ENCODE peak calls at places on chromosome 22, in nine cellular contexts. F is ascending aorta; D is AG04449; Q is CD4-positive, alpha-beta T cell; T is body of pancreas; B is progenitor cell of endocrine pancreas; U is bronchial epithelial cell; X is heart left ventricle; O is fibroblast of mammary gland. R is an unnamed sample.

GRCh38 chr22:43625242-43625641 is 186.9 kb downstream of the EFCAB6 start:
- DNase-seq in F (no peak), D (no peak), Q (no peak), T (no peak), B (no peak), U (no peak), X (no peak), O (no peak), R (no peak)

GRCh38 chr22:35070451-35071093 is 4.6 kb downstream of the ISX start:
- DNase-seq in F (no peak), D (no peak), Q (no peak), T (no peak), B (no peak), U (peak), X (no peak), O (no peak), R (no peak)

GRCh38 chr22:29313126-29314071 is 2.1 kb downstream of the RASL10A start:
- DNase-seq in F (no peak), D (no peak), Q (no peak), T (no peak), B (no peak), U (no peak), X (no peak), O (peak), R (no peak)

GRCh38 chr22:44686873-44687600 is 15.0 kb upstream of the PRR5 start:
- DNase-seq in F (no peak), D (no peak), Q (no peak), T (no peak), B (no peak), U (peak), X (no peak), O (no peak), R (no peak)

GRCh38 chr22:38191746-38192474 is 9.9 kb upstream of the MAFF start:
- DNase-seq in F (no peak), D (no peak), Q (no peak), T (no peak), B (no peak), U (no peak), X (no peak), O (no peak), R (no peak)

GRCh38 chr22:19915287-19915954 is 26.2 kb upstream of the COMT start:
- DNase-seq in F (no peak), D (no peak), Q (no peak), T (no peak), B (no peak), U (no peak), X (no peak), O (no peak), R (no peak)

GRCh38 chr22:48488149-48488551 is 1339.5 kb downstream of the BRD1 start:
- DNase-seq in F (no peak), D (no peak), Q (no peak), T (no peak), B (no peak), U (no peak), X (no peak), O (no peak), R (no peak)

GRCh38 chr22:23386245-23386631 is 193.9 kb downstream of the IGLL1 start:
- DNase-seq in F (no peak), D (no peak), Q (no peak), T (no peak), B (no peak), U (no peak), X (no peak), O (no peak), R (no peak)

GRCh38 chr22:50574383-50574755 is 3.9 kb downstream of the CPT1B start:
- DNase-seq in F (no peak), D (no peak), Q (no peak), T (no peak), B (no peak), U (no peak), X (no peak), O (no peak), R (no peak)

GRCh38 chr22:42134033-42135020 is 3.7 kb upstream of the CYP2D6 start:
- DNase-seq in F (no peak), D (no peak), Q (no peak), T (no peak), B (no peak), U (peak), X (no peak), O (peak), R (no peak)

GRCh38 chr22:23251445-23252093 is 71.3 kb downstream of the BCR start:
- DNase-seq in F (no peak), D (no peak), Q (no peak), T (peak), B (no peak), U (peak), X (no peak), O (peak), R (no peak)

GRCh38 chr22:35089139-35089538 is 23.2 kb downstream of the ISX start:
- DNase-seq in F (no peak), D (no peak), Q (no peak), T (no peak), B (no peak), U (no peak), X (no peak), O (no peak), R (no peak)

GRCh38 chr22:42793848-42794405 is 63.1 kb downstream of the ARFGAP3 start:
- DNase-seq in F (no peak), D (no peak), Q (no peak), T (no peak), B (no peak), U (no peak), X (no peak), O (no peak), R (peak)

GRCh38 chr22:20324139-20324516 is 4.3 kb upstream of the DGCR6L start:
- DNase-seq in F (no peak), D (no peak), Q (no peak), T (no peak), B (no peak), U (no peak), X (no peak), O (no peak), R (no peak)

GRCh38 chr22:18023509-18024275 is 669 bp downstream of the MICAL3 start:
- DNase-seq in F (no peak), D (no peak), Q (no peak), T (peak), B (peak), U (peak), X (peak), O (peak), R (peak)

GRCh38 chr22:44348963-44349950 is 36.5 kb upstream of the SHISAL1 start:
- DNase-seq in F (no peak), D (no peak), Q (no peak), T (no peak), B (no peak), U (no peak), X (no peak), O (no peak), R (no peak)

GRCh38 chr22:19359554-19360299 is 68.2 kb upstream of the CLTCL1 start:
- DNase-seq in F (no peak), D (no peak), Q (no peak), T (no peak), B (no peak), U (no peak), X (no peak), O (no peak), R (no peak)

GRCh38 chr22:44549701-44550100 is 51.7 kb upstream of the RTL6 start:
- DNase-seq in F (no peak), D (no peak), Q (no peak), T (no peak), B (no peak), U (no peak), X (no peak), O (no peak), R (no peak)

DNA sequence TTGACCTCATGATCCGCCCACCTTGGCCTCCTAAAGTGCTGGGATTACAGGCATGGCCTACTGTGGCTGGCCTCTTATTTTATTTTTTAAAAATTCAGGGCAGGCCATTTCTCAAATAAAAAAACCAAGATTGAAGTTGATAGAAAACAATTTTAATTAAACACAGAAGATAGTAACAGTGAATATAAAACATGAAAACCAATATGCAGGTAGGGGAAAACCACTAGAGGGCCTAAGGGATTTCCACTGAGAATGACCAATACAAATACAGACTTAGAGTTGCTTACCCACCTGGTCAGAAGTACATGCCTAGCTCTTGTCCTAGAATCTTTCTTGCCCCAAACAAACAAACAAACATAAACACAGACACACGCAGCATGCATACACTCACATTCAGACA is 1.7 kb upstream of the RTCB start:
- DNase-seq in F (no peak), D (no peak), Q (no peak), T (no peak), B (no peak), U (peak), X (no peak), O (peak), R (no peak)
- TF ChIP-seq CTCF in F (no peak), D (peak), Q (no peak), T (no peak), B (peak), U (peak), X (no peak), O (peak), R (no peak)

GRCh38 chr22:46445771-46446485 is 91.5 kb downstream of the CELSR1 start:
- DNase-seq in F (no peak), D (no peak), Q (no peak), T (no peak), B (no peak), U (no peak), X (peak), O (no peak), R (no peak)

GRCh38 chr22:46442217-46442853 is 95.1 kb downstream of the CELSR1 start:
- DNase-seq in F (no peak), D (no peak), Q (no peak), T (no peak), B (no peak), U (no peak), X (peak), O (no peak), R (no peak)

GRCh38 chr22:46443850-46444389 is 93.5 kb downstream of the CELSR1 start:
- DNase-seq in F (no peak), D (no peak), Q (no peak), T (no peak), B (no peak), U (no peak), X (peak), O (no peak), R (no peak)

GRCh38 chr22:46446799-46447198 is 90.6 kb downstream of the CELSR1 start:
- DNase-seq in F (no peak), D (no peak), Q (no peak), T (no peak), B (no peak), U (no peak), X (no peak), O (peak), R (no peak)

GRCh38 chr22:46444390-46444854 is 93.0 kb downstream of the CELSR1 start:
- DNase-seq in F (no peak), D (no peak), Q (no peak), T (no peak), B (no peak), U (no peak), X (no peak), O (no peak), R (no peak)
- TF ChIP-seq CTCF in F (no peak), D (peak), Q (no peak), T (no peak), B (no peak), U (peak), X (no peak), O (no peak), R (no peak)

GRCh38 chr22:32996276-32996675 is 61.9 kb downstream of the SYN3 start:
- DNase-seq in F (no peak), D (no peak), Q (no peak), T (no peak), B (no peak), U (no peak), X (no peak), O (no peak), R (no peak)

GRCh38 chr22:32998373-32998772 is 59.8 kb downstream of the SYN3 start:
- DNase-seq in F (no peak), D (no peak), Q (no peak), T (no peak), B (no peak), U (no peak), X (no peak), O (no peak), R (no peak)

GRCh38 chr22:32997295-32997694 is 60.9 kb downstream of the SYN3 start:
- DNase-seq in F (no peak), D (no peak), Q (no peak), T (no peak), B (no peak), U (no peak), X (no peak), O (no peak), R (no peak)

GRCh38 chr22:32995335-32995734 is 62.8 kb downstream of the SYN3 start:
- DNase-seq in F (no peak), D (no peak), Q (no peak), T (no peak), B (no peak), U (no peak), X (no peak), O (no peak), R (no peak)

GRCh38 chr22:32996702-32997101 is 61.5 kb downstream of the SYN3 start:
- DNase-seq in F (peak), D (no peak), Q (no peak), T (no peak), B (no peak), U (peak), X (peak), O (peak), R (peak)
- TF ChIP-seq CTCF in F (no peak), D (no peak), Q (no peak), T (no peak), B (no peak), U (no peak), X (no peak), O (no peak), R (no peak)

GRCh38 chr22:30763815-30764686 is 69.4 kb downstream of the OSBP2 start:
- DNase-seq in F (no peak), D (peak), Q (peak), T (peak), B (peak), U (peak), X (peak), O (peak), R (no peak)
- TF ChIP-seq CTCF in F (peak), D (peak), Q (peak), T (peak), B (peak), U (peak), X (peak), O (peak), R (peak)

GRCh38 chr22:46119729-46120419 is 30.5 kb upstream of the PPARA start:
- DNase-seq in F (no peak), D (no peak), Q (no peak), T (peak), B (no peak), U (no peak), X (no peak), O (peak), R (peak)
- TF ChIP-seq CTCF in F (no peak), D (no peak), Q (no peak), T (no peak), B (no peak), U (no peak), X (no peak), O (no peak), R (no peak)

DNA sequence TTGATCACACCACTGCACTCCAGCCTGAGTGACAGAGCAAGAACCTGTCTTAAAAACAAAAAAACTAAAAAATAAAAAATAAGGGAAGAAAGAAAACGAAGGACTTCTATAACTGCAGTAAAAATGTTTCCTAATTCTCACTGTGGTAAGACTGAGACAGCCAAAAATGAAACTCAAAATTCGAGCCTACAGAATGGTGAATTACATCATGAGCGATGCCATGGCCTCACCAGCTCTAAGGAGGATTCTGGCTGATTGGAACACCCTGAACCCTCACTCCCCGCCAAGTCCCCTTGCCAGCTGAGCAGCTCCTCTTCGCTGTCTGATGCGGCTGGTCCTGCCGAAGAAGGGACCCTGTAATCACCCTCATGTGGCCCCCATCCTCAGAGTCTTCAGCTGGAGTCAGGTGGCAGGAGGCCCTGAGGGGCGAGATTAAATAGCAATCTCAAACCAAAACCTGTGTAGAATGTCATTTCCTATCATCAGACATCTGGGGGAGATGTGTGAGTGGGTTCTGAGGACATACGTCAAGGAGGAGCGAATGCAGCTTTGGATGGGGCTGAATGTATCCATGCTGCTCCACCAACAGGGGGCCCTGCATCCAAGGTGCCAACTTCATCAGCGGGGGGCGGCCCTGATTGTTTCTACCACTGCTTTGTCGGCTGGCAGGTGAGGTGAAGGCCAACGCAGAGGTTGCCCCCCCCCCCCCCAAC is 29.2 kb downstream of the PDGFB start:
- DNase-seq in F (no peak), D (no peak), Q (no peak), T (no peak), B (no peak), U (no peak), X (no peak), O (no peak), R (peak)
- TF ChIP-seq CTCF in F (no peak), D (peak), Q (peak), T (no peak), B (peak), U (peak), X (peak), O (peak), R (no peak)

GRCh38 chr22:36855478-36855877 is 5.3 kb upstream of the NCF4 start:
- DNase-seq in F (no peak), D (no peak), Q (no peak), T (no peak), B (no peak), U (no peak), X (no peak), O (no peak), R (no peak)

GRCh38 chr22:36850682-36851081 is 10.1 kb upstream of the NCF4 start:
- DNase-seq in F (no peak), D (no peak), Q (no peak), T (no peak), B (no peak), U (no peak), X (no peak), O (no peak), R (no peak)

GRCh38 chr22:36856121-36856791 is 4.5 kb upstream of the NCF4 start:
- DNase-seq in F (peak), D (no peak), Q (peak), T (peak), B (peak), U (peak), X (peak), O (peak), R (peak)

GRCh38 chr22:36852056-36852973 is 8.5 kb upstream of the NCF4 start:
- DNase-seq in F (no peak), D (no peak), Q (no peak), T (no peak), B (no peak), U (no peak), X (no peak), O (no peak), R (no peak)

DNA sequence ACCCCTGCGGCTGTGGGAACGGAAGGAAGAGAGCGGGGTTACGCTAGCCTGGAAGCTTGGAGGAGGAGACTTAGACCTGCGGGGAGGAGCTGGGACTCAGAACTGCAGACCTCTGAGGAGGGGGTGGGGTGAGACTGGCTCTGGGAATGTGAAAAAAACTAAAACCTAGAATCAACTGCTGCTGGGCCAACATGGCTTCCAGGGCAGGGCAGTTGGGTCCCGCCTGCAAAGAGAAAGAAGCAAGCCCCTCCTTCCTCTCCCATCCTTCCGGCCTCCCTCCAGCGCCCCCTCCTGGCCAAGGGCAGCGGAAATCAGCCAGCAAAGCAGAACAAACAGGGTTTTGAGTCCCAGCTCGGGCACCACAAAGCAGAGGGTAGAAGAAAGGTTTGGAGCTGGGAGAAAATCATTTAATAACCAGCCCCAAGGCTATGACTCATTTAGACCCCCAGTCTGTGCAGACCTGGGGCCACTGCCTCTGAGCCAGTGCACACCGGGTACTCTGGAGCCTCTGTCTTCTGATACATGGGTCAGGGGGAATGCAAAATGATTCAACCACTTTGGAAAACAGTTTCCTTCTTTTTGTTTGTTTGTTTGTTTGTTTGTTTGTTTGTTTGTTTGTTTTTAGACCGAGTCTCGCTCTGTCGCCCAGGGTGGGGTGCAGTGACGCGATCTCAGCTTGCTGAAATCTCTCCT is 7.3 kb upstream of the NCF4 start:
- DNase-seq in F (no peak), D (no peak), Q (peak), T (peak), B (peak), U (no peak), X (peak), O (peak), R (peak)
- TF ChIP-seq CTCF in F (peak), D (peak), Q (peak), T (peak), B (peak), U (peak), X (peak), O (peak), R (peak)

GRCh38 chr22:31490496-31490925 is 869 bp upstream of the EIF4ENIF1 start:
- DNase-seq in F (peak), D (no peak), Q (peak), T (peak), B (peak), U (peak), X (peak), O (peak), R (no peak)
- TF ChIP-seq CTCF in F (no peak), D (peak), Q (no peak), T (no peak), B (no peak), U (no peak), X (no peak), O (no peak), R (no peak)

R was measured in uterus.